ENCODE peak calls at places on chromosome 7, in six cellular contexts. H is CD8-positive, alpha-beta memory T cell; F is stimulated activated CD4-positive, alpha-beta T cell treated with anti-CD3 and anti-CD28 coated beads, Interleukin-2, amount 100 ng/mL, for 48 hours; M is CD4-positive, alpha-beta T cell; G is NCI-H2029; P is Caki2. W is an unnamed sample.

GRCh38 chr7:2440608-2441245 is 35.5 kb downstream of the GRIFIN start:
- DNase-seq in G (no peak), M (no peak), H (no peak), F (no peak), P (no peak), W (peak)

GRCh38 chr7:116772423-116772852 is 89.9 kb upstream of the CAPZA2 start:
- DNase-seq in F (no peak), H (no peak), P (peak), M (no peak), G (no peak), W (no peak)

GRCh38 chr7:127755529-127755928 is 103.5 kb downstream of the SND1 start:
- DNase-seq in P (no peak), M (no peak), H (no peak), G (peak), F (no peak), W (no peak)

GRCh38 chr7:101511965-101512364 is 117.1 kb downstream of the MYL10 start:
- DNase-seq in H (no peak), M (no peak), F (no peak), G (no peak), P (no peak), W (no peak)

GRCh38 chr7:6375346-6376101 is 72.2 kb downstream of the DAGLB start:
- DNase-seq in P (peak), F (no peak), M (no peak), G (no peak), H (no peak), W (no peak)

GRCh38 chr7:157235357-157236018 is 96.8 kb downstream of the UBE3C start:
- DNase-seq in H (no peak), M (no peak), P (no peak), G (no peak), F (no peak), W (no peak)

GRCh38 chr7:22397981-22398380 is 41.0 kb upstream of the RAPGEF5 start:
- DNase-seq in F (no peak), H (no peak), P (no peak), M (no peak), G (no peak), W (no peak)

GRCh38 chr7:133513608-133514007 is 260.7 kb downstream of the EXOC4 start:
- DNase-seq in M (no peak), P (peak), G (no peak), F (no peak), H (no peak), W (no peak)

GRCh38 chr7:28151965-28152364 is 28.6 kb downstream of the JAZF1 start:
- DNase-seq in F (no peak), G (no peak), P (no peak), M (no peak), H (no peak), W (no peak)

GRCh38 chr7:142110638-142111037 is 880 bp upstream of the MGAM2 start:
- DNase-seq in P (no peak), F (no peak), G (no peak), M (no peak), H (no peak), W (no peak)

GRCh38 chr7:14381306-14381705 is 391.8 kb upstream of the ETV1 start:
- DNase-seq in M (no peak), P (no peak), F (no peak), G (no peak), H (no peak), W (no peak)

GRCh38 chr7:129401228-129401967 is 32.8 kb upstream of the STRIP2 start:
- DNase-seq in F (no peak), M (no peak), H (no peak), P (peak), G (no peak), W (no peak)

GRCh38 chr7:30281791-30282190 is 2.6 kb upstream of the ZNRF2 start:
- DNase-seq in P (no peak), G (no peak), M (no peak), H (no peak), F (no peak), W (no peak)

GRCh38 chr7:102845351-102845750 is 67.4 kb upstream of the LRRC17 start:
- DNase-seq in F (no peak), P (no peak), H (no peak), M (no peak), G (no peak), W (no peak)

GRCh38 chr7:36638586-36639265 is 85.6 kb downstream of the AOAH start:
- DNase-seq in G (no peak), F (no peak), H (no peak), P (no peak), M (no peak), W (no peak)

GRCh38 chr7:27346531-27347260 is 104.1 kb downstream of the EVX1 start:
- DNase-seq in G (no peak), M (no peak), P (peak), H (no peak), F (no peak), W (peak)

GRCh38 chr7:93879356-93879755 is 11.2 kb downstream of the TFPI2 start:
- DNase-seq in H (no peak), M (no peak), G (no peak), F (no peak), P (no peak), W (no peak)

GRCh38 chr7:44541028-44541869 is at the start of gene NPC1L1:
- DNase-seq in F (no peak), H (no peak), G (no peak), M (no peak), P (no peak), W (no peak)

GRCh38 chr7:83976302-83976701 is 218.3 kb downstream of the SEMA3A start:
- DNase-seq in F (no peak), P (peak), H (no peak), G (peak), M (no peak), W (no peak)

GRCh38 chr7:116984917-116985316 is 31.6 kb downstream of the ST7 start:
- DNase-seq in G (peak), M (no peak), F (no peak), P (peak), H (no peak), W (no peak)

GRCh38 chr7:143240323-143241168 is 18.7 kb downstream of the TAS2R40 start:
- DNase-seq in M (peak), H (peak), F (peak), P (peak), G (peak), W (peak)

GRCh38 chr7:128108641-128109423 is 77.6 kb upstream of the LRRC4 start:
- DNase-seq in H (no peak), F (no peak), G (no peak), P (no peak), M (no peak), W (no peak)

GRCh38 chr7:33091641-33092191 is 17.5 kb downstream of the RP9 start:
- DNase-seq in G (no peak), M (no peak), P (no peak), F (no peak), H (no peak), W (no peak)

GRCh38 chr7:68321076-68321639 is 1277.1 kb upstream of the AUTS2 start:
- DNase-seq in H (no peak), P (peak), G (peak), M (no peak), F (no peak), W (no peak)

GRCh38 chr7:21603477-21603876 is 60.6 kb downstream of the DNAH11 start:
- DNase-seq in P (no peak), G (no peak), F (no peak), H (no peak), M (no peak), W (no peak)

GRCh38 chr7:77222819-77223218 is 23.2 kb upstream of the FGL2 start:
- DNase-seq in G (no peak), H (no peak), F (no peak), P (no peak), M (no peak), W (no peak)

GRCh38 chr7:140923358-140924006 is 1.2 kb downstream of the BRAF start:
- DNase-seq in H (no peak), M (no peak), F (no peak), P (peak), G (no peak), W (no peak)

GRCh38 chr7:143046334-143046935 is 5.7 kb upstream of the OR6V1 start:
- DNase-seq in F (no peak), P (no peak), G (no peak), H (no peak), M (no peak), W (no peak)

GRCh38 chr7:26369519-26370385 is 78.1 kb downstream of the SNX10 start:
- DNase-seq in P (peak), G (peak), H (no peak), M (peak), F (peak), W (no peak)

GRCh38 chr7:125775319-125775718 is 845.7 kb upstream of the POT1 start:
- DNase-seq in G (no peak), H (no peak), M (no peak), F (no peak), P (no peak), W (no peak)

GRCh38 chr7:3399858-3400257 is 98.8 kb downstream of the SDK1 start:
- DNase-seq in M (no peak), G (no peak), F (no peak), P (no peak), H (no peak), W (no peak)